ENCODE peak calls at places on chromosomes 13 and 19, in ten cellular contexts. One of them, this sample, is unnamed. For H3K36me3, the result is how much of the 10 kb centered on the place peaks cover.

GRCh38 chr13:39822437-39822836 is 167.0 kb downstream of the COG6 start:
- DNase-seq in testis: no peak
- DNase-seq in lower lobe of right lung: no peak
- DNase-seq in Peyer's patch: no peak
- DNase-seq in mucosa of descending colon: no peak
- DNase-seq in gastrocnemius medialis: no peak
- DNase-seq in psoas muscle: no peak
- DNase-seq in Caco-2: no peak
- DNase-seq in Panc1: no peak
- DNase-seq in GM23338: no peak
- DNase-seq in this sample: no peak

GRCh38 chr13:28161370-28161769 is 23.0 kb downstream of the PAN3 start:
- DNase-seq in testis: no peak
- DNase-seq in lower lobe of right lung: no peak
- DNase-seq in Peyer's patch: no peak
- DNase-seq in mucosa of descending colon: no peak
- DNase-seq in gastrocnemius medialis: no peak
- DNase-seq in psoas muscle: no peak
- DNase-seq in Caco-2: peak
- DNase-seq in Panc1: no peak
- DNase-seq in GM23338: peak
- DNase-seq in this sample: peak

GRCh38 chr13:49218493-49219051 is 1.6 kb upstream of the MLNR start:
- DNase-seq in testis: no peak
- DNase-seq in lower lobe of right lung: no peak
- DNase-seq in Peyer's patch: no peak
- DNase-seq in mucosa of descending colon: no peak
- DNase-seq in gastrocnemius medialis: no peak
- DNase-seq in psoas muscle: no peak
- DNase-seq in Caco-2: no peak
- DNase-seq in Panc1: no peak
- DNase-seq in GM23338: peak
- DNase-seq in this sample: no peak

GRCh38 chr19:48393559-48394330 is at the start of gene GRIN2D:
- DNase-seq in testis: peak
- DNase-seq in lower lobe of right lung: no peak
- DNase-seq in Peyer's patch: no peak
- DNase-seq in mucosa of descending colon: peak
- DNase-seq in gastrocnemius medialis: no peak
- DNase-seq in psoas muscle: no peak
- DNase-seq in Caco-2: peak
- DNase-seq in Panc1: no peak
- DNase-seq in GM23338: peak
- DNase-seq in this sample: peak

GRCh38 chr13:60454425-60454824 is 57.4 kb downstream of the TDRD3 start:
- DNase-seq in testis: no peak
- DNase-seq in lower lobe of right lung: no peak
- DNase-seq in Peyer's patch: no peak
- DNase-seq in mucosa of descending colon: no peak
- DNase-seq in gastrocnemius medialis: no peak
- DNase-seq in psoas muscle: no peak
- DNase-seq in Caco-2: no peak
- DNase-seq in Panc1: no peak
- DNase-seq in GM23338: peak
- DNase-seq in this sample: no peak

GRCh38 chr13:30576528-30576927 is 41.2 kb upstream of the USPL1 start:
- DNase-seq in testis: no peak
- DNase-seq in lower lobe of right lung: no peak
- DNase-seq in Peyer's patch: no peak
- DNase-seq in mucosa of descending colon: no peak
- DNase-seq in gastrocnemius medialis: no peak
- DNase-seq in psoas muscle: no peak
- DNase-seq in Caco-2: no peak
- DNase-seq in Panc1: no peak
- DNase-seq in GM23338: no peak
- DNase-seq in this sample: peak

GRCh38 chr13:26558074-26558805 is 757 bp downstream of the WASF3 start:
- DNase-seq in testis: peak
- DNase-seq in lower lobe of right lung: peak
- DNase-seq in Peyer's patch: no peak
- DNase-seq in mucosa of descending colon: no peak
- DNase-seq in gastrocnemius medialis: no peak
- DNase-seq in psoas muscle: peak
- DNase-seq in Caco-2: no peak
- DNase-seq in Panc1: no peak
- DNase-seq in GM23338: peak
- DNase-seq in this sample: no peak

GRCh38 chr13:84445776-84446175 is 563.5 kb upstream of the SLITRK1 start:
- DNase-seq in testis: no peak
- DNase-seq in lower lobe of right lung: no peak
- DNase-seq in Peyer's patch: no peak
- DNase-seq in mucosa of descending colon: no peak
- DNase-seq in gastrocnemius medialis: no peak
- DNase-seq in psoas muscle: no peak
- DNase-seq in Caco-2: no peak
- DNase-seq in Panc1: no peak
- DNase-seq in GM23338: no peak
- DNase-seq in this sample: no peak

DNA sequence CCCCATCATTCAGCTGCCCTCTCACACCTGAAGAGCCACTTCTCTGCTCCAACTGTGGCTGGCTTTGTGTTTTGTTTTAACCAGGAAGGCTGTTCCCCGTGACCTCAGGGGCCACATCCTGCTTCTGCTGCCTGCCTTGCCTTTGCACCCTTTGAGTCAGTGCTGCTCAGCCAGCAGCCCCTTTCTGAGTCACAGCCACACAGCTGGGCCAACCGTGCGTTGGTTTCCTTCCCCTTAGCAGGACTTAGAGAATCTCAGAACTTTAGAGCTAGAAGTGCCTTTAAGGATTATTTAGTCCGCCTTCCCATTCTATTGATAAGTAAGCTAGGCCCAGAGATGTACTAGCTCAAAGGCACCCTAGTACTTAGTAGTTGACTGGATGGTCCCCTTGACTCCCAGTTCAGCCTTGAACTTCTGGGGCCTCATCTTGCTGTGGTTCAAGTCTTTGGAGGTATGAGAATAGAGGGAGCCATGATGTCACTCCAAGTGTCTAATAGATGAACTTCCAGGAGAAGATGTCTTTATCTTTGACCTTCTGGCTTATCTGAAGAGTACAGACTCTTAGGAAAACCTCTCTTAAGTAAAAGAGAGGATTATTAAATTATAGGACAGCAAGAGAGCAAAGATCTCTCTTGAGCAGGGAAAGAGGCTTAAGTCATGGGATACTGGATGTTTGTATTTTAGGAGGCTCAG is 8.0 kb downstream of the RGCC start:
- DNase-seq in testis: peak
- DNase-seq in lower lobe of right lung: peak
- DNase-seq in Peyer's patch: peak
- DNase-seq in mucosa of descending colon: peak
- DNase-seq in gastrocnemius medialis: no peak
- DNase-seq in psoas muscle: peak
- DNase-seq in Caco-2: no peak
- DNase-seq in Panc1: no peak
- DNase-seq in GM23338: no peak
- DNase-seq in this sample: no peak
- H3K36me3 ChIP-seq in testis: under half
- H3K36me3 ChIP-seq in lower lobe of right lung: half or more
- H3K36me3 ChIP-seq in Peyer's patch: under half
- H3K36me3 ChIP-seq in mucosa of descending colon: under half
- H3K36me3 ChIP-seq in gastrocnemius medialis: under half
- H3K36me3 ChIP-seq in psoas muscle: under half
- H3K36me3 ChIP-seq in Caco-2: under half
- H3K36me3 ChIP-seq in Panc1: under half
- H3K36me3 ChIP-seq in GM23338: under half
- H3K36me3 ChIP-seq in this sample: under half

GRCh38 chr19:38163419-38164290 is 60.4 kb downstream of the DPF1 start:
- DNase-seq in testis: no peak
- DNase-seq in lower lobe of right lung: no peak
- DNase-seq in Peyer's patch: no peak
- DNase-seq in mucosa of descending colon: no peak
- DNase-seq in gastrocnemius medialis: no peak
- DNase-seq in psoas muscle: no peak
- DNase-seq in Caco-2: no peak
- DNase-seq in Panc1: no peak
- DNase-seq in GM23338: no peak
- DNase-seq in this sample: no peak

GRCh38 chr19:38162632-38163031 is 61.4 kb downstream of the DPF1 start:
- DNase-seq in testis: no peak
- DNase-seq in lower lobe of right lung: no peak
- DNase-seq in Peyer's patch: no peak
- DNase-seq in mucosa of descending colon: no peak
- DNase-seq in gastrocnemius medialis: no peak
- DNase-seq in psoas muscle: no peak
- DNase-seq in Caco-2: no peak
- DNase-seq in Panc1: no peak
- DNase-seq in GM23338: no peak
- DNase-seq in this sample: no peak

GRCh38 chr19:38162094-38162493 is 61.9 kb downstream of the DPF1 start:
- DNase-seq in testis: no peak
- DNase-seq in lower lobe of right lung: no peak
- DNase-seq in Peyer's patch: no peak
- DNase-seq in mucosa of descending colon: no peak
- DNase-seq in gastrocnemius medialis: no peak
- DNase-seq in psoas muscle: no peak
- DNase-seq in Caco-2: no peak
- DNase-seq in Panc1: no peak
- DNase-seq in GM23338: no peak
- DNase-seq in this sample: no peak

GRCh38 chr19:38155453-38155852 is 68.6 kb downstream of the DPF1 start:
- DNase-seq in testis: no peak
- DNase-seq in lower lobe of right lung: no peak
- DNase-seq in Peyer's patch: no peak
- DNase-seq in mucosa of descending colon: no peak
- DNase-seq in gastrocnemius medialis: no peak
- DNase-seq in psoas muscle: no peak
- DNase-seq in Caco-2: no peak
- DNase-seq in Panc1: no peak
- DNase-seq in GM23338: peak
- DNase-seq in this sample: peak

DNA sequence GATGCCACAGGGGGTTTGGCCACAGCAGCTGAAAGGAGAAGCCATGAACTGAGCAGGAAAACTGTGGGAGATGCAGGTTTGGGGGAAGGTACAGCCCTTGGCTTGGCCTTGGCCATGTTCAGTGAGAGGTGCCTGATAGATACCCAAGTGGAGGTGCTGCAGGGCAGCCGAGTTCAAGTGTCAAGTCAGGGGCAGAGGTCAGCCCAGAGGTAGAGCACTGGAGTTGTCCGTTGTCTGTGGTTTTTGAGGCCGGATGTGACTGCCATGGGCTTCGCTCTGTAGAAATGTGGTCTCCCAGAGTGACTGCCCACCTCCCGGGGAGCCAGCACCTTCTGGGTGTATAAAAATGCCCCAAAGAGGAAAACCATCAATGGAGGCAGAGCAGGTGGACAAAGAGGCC is 65.3 kb downstream of the DPF1 start:
- DNase-seq in testis: no peak
- DNase-seq in lower lobe of right lung: no peak
- DNase-seq in Peyer's patch: no peak
- DNase-seq in mucosa of descending colon: no peak
- DNase-seq in gastrocnemius medialis: no peak
- DNase-seq in psoas muscle: no peak
- DNase-seq in Caco-2: no peak
- DNase-seq in Panc1: no peak
- DNase-seq in GM23338: no peak
- DNase-seq in this sample: no peak
- H3K36me3 ChIP-seq in testis: under half
- H3K36me3 ChIP-seq in lower lobe of right lung: half or more
- H3K36me3 ChIP-seq in Peyer's patch: half or more
- H3K36me3 ChIP-seq in mucosa of descending colon: under half
- H3K36me3 ChIP-seq in gastrocnemius medialis: under half
- H3K36me3 ChIP-seq in psoas muscle: under half
- H3K36me3 ChIP-seq in Caco-2: under half
- H3K36me3 ChIP-seq in Panc1: under half
- H3K36me3 ChIP-seq in GM23338: under half
- H3K36me3 ChIP-seq in this sample: under half

DNA sequence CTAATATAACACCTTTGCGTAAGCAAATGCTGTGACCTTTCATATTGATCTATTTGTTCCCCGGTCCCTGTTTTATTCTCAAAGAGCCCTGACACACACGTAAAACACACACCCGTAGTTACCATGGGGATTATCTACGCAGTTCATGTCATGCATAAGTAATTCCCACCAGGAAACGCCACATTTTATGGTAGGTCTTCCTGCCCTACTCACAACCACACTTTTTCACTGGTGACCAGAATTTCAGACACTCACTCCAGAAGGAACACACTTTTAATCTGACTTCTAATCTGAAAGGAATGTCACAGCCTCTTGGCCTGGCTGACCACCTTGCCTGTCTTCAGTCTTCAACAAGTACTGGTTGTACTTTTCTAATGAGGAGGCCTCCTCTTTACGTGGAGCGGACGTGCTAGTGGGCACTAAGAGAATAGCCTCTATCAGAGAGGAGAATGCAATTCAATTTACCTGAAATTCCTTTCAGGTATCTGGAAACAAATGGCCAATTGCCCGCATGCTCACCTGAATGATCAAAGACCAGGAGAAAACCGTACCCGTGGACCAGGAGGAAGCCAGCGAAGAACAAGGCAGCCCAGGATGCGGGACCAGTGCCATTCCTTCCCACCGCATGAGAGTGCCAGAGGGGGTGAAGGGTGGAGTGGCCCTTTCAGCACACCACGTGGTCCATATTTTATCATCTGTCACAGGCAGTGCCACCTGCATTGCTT is 46.6 kb downstream of the SLC7A1 start:
- DNase-seq in testis: no peak
- DNase-seq in lower lobe of right lung: no peak
- DNase-seq in Peyer's patch: no peak
- DNase-seq in mucosa of descending colon: no peak
- DNase-seq in gastrocnemius medialis: no peak
- DNase-seq in psoas muscle: no peak
- DNase-seq in Caco-2: no peak
- DNase-seq in Panc1: no peak
- DNase-seq in GM23338: no peak
- DNase-seq in this sample: peak
- H3K36me3 ChIP-seq in testis: under half
- H3K36me3 ChIP-seq in lower lobe of right lung: under half
- H3K36me3 ChIP-seq in Peyer's patch: under half
- H3K36me3 ChIP-seq in mucosa of descending colon: under half
- H3K36me3 ChIP-seq in gastrocnemius medialis: under half
- H3K36me3 ChIP-seq in psoas muscle: under half
- H3K36me3 ChIP-seq in Caco-2: under half
- H3K36me3 ChIP-seq in Panc1: under half
- H3K36me3 ChIP-seq in GM23338: under half
- H3K36me3 ChIP-seq in this sample: under half

DNA sequence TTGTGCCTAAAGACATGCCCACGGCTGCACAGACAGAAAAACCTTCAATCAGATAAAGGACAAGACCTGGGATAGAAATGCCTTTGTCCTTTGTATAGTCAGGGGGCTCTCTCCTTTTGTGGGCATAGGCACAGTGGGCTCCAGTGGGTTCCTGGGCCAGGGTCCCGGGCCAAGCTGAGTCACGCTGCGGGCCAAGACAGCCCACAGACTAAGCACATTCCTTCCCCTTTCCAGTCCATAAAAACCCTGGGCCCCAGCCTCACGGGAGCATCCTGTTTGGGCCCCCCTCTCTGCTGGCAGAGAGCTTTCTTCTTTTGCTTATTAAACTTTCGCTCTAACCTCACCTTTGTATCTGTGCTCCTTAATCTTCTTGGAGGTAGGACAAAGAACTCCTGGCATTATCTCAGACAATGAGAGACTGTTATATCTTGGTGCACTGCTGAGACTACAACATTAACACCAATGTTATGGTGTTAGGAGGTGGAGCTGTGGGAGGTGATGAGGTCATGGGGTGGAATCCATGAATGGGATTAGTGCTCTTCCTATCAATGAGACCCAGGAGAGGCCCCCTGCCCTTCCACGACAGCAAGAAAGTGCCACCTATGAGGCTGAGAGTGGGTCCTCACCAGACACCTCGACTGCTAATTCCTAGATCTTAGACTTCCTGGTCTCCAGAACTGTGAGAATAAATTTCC is 20.8 kb upstream of the FBXL3 start:
- DNase-seq in testis: no peak
- DNase-seq in lower lobe of right lung: no peak
- DNase-seq in Peyer's patch: no peak
- DNase-seq in mucosa of descending colon: no peak
- DNase-seq in gastrocnemius medialis: no peak
- DNase-seq in psoas muscle: no peak
- DNase-seq in Caco-2: no peak
- DNase-seq in Panc1: no peak
- DNase-seq in GM23338: no peak
- DNase-seq in this sample: no peak
- H3K36me3 ChIP-seq in testis: under half
- H3K36me3 ChIP-seq in lower lobe of right lung: half or more
- H3K36me3 ChIP-seq in Peyer's patch: under half
- H3K36me3 ChIP-seq in mucosa of descending colon: under half
- H3K36me3 ChIP-seq in gastrocnemius medialis: under half
- H3K36me3 ChIP-seq in psoas muscle: under half
- H3K36me3 ChIP-seq in Caco-2: under half
- H3K36me3 ChIP-seq in Panc1: under half
- H3K36me3 ChIP-seq in GM23338: under half
- H3K36me3 ChIP-seq in this sample: under half

This sample was measured in A673.